ENCODE peak calls at places on chromosomes 1 and 21, in five cellular contexts. V is hepatocyte, A is body of pancreas, L is A549, N is neural progenitor cell. F is an unnamed sample. For H3K4me1, the result is how much of the 10 kb centered on the place peaks cover.

GRCh38 chr1:245444181-245444580 is 289.4 kb downstream of the KIF26B start:
- DNase-seq in V (no peak), A (no peak), L (no peak), N (no peak), F (no peak)

GRCh38 chr1:225426395-225427248 is 1.2 kb downstream of the LBR start:
- DNase-seq in V (peak), A (peak), L (peak), N (peak), F (no peak)

GRCh38 chr1:207823880-207824566 is 72.2 kb downstream of the CD46 start:
- DNase-seq in V (peak), A (peak), L (peak), N (peak), F (peak)

GRCh38 chr1:209869242-209870149 is 41.7 kb downstream of the UTP25 start:
- DNase-seq in V (no peak), A (peak), L (no peak), N (no peak), F (no peak)

GRCh38 chr1:85274969-85275453 is 1.4 kb downstream of the BCL10 start:
- DNase-seq in V (peak), A (no peak), L (peak), N (no peak), F (no peak)

GRCh38 chr1:212529211-212529731 is 79.3 kb upstream of the ATF3 start:
- DNase-seq in V (no peak), A (no peak), L (no peak), N (no peak), F (no peak)

GRCh38 chr21:27674037-27674436 is 707.1 kb upstream of the ADAMTS5 start:
- DNase-seq in V (no peak), A (no peak), L (no peak), N (no peak), F (no peak)

GRCh38 chr1:245261786-245262185 is 107.0 kb downstream of the KIF26B start:
- DNase-seq in V (no peak), A (no peak), L (no peak), N (no peak), F (no peak)

GRCh38 chr1:58659516-58659915 is 40.3 kb downstream of the MYSM1 start:
- DNase-seq in V (no peak), A (no peak), L (no peak), N (no peak), F (no peak)

GRCh38 chr1:214980931-214981330 is 101.6 kb upstream of the KCNK2 start:
- DNase-seq in V (no peak), A (no peak), L (no peak), N (no peak), F (no peak)

GRCh38 chr1:84772428-84772943 is 82.2 kb upstream of the SSX2IP start:
- DNase-seq in V (peak), A (peak), L (peak), N (peak), F (peak)

GRCh38 chr1:84698718-84699117 is 8.5 kb upstream of the SSX2IP start:
- DNase-seq in V (peak), A (no peak), L (peak), N (no peak), F (no peak)

GRCh38 chr1:62437273-62437945 is 560 bp downstream of the USP1 start:
- DNase-seq in V (peak), A (peak), L (no peak), N (peak), F (no peak)

GRCh38 chr1:112833806-112834205 is 118.7 kb upstream of the PPM1J start:
- DNase-seq in V (no peak), A (no peak), L (no peak), N (no peak), F (no peak)

GRCh38 chr1:228987736-228988506 is 252.6 kb downstream of the RHOU start:
- DNase-seq in V (no peak), A (no peak), L (no peak), N (no peak), F (no peak)

GRCh38 chr1:23561813-23562100 is 2.5 kb upstream of the ID3 start:
- DNase-seq in V (no peak), A (no peak), L (no peak), N (peak), F (no peak)

GRCh38 chr21:44931501-44932365 is 8.1 kb upstream of the SLX9 start:
- DNase-seq in V (no peak), A (no peak), L (no peak), N (no peak), F (no peak)

GRCh38 chr1:212587304-212588136 is 21.0 kb upstream of the ATF3 start:
- DNase-seq in V (no peak), A (no peak), L (no peak), N (no peak), F (no peak)

GRCh38 chr1:203306089-203306969 is 1.0 kb downstream of the BTG2 start:
- DNase-seq in V (peak), A (peak), L (peak), N (peak), F (peak)

DNA sequence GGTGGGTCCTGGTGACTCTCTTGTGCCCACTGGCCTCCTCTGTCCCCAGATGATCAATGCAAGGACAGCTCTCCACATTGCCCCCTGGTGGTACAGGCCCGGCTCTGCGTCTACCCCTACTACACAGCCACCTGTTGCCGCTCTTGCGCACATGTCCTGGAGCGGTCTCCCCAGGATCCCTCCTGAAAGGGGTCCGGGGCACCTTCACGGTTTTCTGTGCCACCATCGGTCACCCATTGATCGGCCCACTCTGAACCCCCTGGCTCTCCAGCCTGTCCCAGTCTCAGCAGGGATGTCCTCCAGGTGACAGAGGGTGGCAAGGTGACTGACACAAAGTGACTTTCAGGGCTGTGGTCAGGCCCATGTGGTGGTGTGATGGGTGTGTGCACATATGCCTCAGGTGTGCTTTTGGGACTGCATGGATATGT is 10.8 kb downstream of the ADAMTSL4 start:
- DNase-seq in V (peak), A (peak), L (peak), N (peak), F (peak)
- H3K4me1 ChIP-seq in V (under half), A (half or more), L (under half), N (under half), F (half or more)

GRCh38 chr1:185804206-185804605 is 70.0 kb downstream of the HMCN1 start:
- DNase-seq in V (no peak), A (no peak), L (no peak), N (no peak), F (no peak)

GRCh38 chr1:185812934-185813333 is 78.7 kb downstream of the HMCN1 start:
- DNase-seq in V (no peak), A (no peak), L (no peak), N (no peak), F (no peak)

GRCh38 chr1:185811062-185811709 is 77.0 kb downstream of the HMCN1 start:
- DNase-seq in V (no peak), A (no peak), L (no peak), N (no peak), F (no peak)

GRCh38 chr1:185804608-185805007 is 70.4 kb downstream of the HMCN1 start:
- DNase-seq in V (no peak), A (no peak), L (no peak), N (no peak), F (no peak)

DNA sequence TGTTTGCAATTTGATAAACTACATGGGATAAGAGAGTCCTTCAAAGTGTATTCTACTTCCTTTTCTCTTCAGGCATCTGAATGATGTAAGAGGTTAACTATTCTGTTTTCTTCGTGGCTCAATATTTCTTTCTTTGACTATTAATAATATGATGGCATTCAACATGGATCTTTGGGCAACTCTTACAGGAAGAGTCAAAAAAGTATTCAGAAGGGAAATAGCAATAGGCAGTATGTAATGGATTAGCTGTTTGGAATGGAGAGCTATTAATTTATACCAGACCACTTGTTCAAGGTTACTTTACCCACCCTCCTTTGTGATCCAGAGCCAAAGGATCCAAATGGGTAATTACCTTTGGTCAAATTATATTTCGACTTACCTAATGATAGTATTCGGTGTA is 74.5 kb downstream of the HMCN1 start:
- DNase-seq in V (no peak), A (no peak), L (no peak), N (no peak), F (no peak)
- H3K4me3 ChIP-seq in V (no peak), A (no peak), L (no peak), N (no peak), F (no peak)

GRCh38 chr1:226646870-226647449 is 92.1 kb downstream of the ITPKB start:
- DNase-seq in V (no peak), A (no peak), L (no peak), N (no peak), F (no peak)
- H3K27ac ChIP-seq in V (no peak), A (no peak), L (no peak), N (no peak), F (no peak)

GRCh38 chr21:30395731-30396130 is at the start of gene KRTAP13-1:
- DNase-seq in V (no peak), A (no peak), L (no peak), N (no peak), F (no peak)
- H3K4me1 ChIP-seq in V (under half), A (under half), L (under half), N (under half), F (under half)

DNA sequence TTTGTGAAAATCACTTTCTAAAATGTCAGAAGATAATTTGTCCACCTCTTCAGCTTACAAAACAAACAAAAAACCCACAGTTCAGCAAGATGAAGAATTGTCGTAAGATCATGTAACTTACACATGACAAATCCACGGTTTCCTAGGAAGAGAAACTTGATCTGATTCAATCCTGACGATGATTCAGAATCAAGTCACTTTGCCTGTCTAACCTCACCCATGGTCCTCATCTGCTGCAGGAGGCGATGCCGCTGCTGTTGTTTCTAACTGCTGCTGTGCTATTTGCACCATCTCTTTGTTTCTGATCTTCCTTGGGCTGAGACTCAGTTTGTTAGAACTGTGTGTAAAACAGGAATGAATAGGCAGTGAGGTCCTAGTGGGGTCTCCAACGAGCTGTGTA is 10.1 kb downstream of the NTRK1 start:
- DNase-seq in V (no peak), A (no peak), L (peak), N (no peak), F (no peak)
- H3K4me3 ChIP-seq in V (no peak), A (no peak), L (no peak), N (no peak), F (no peak)

GRCh38 chr1:197955486-197956394 is 38.6 kb downstream of the LHX9 start:
- DNase-seq in V (no peak), A (no peak), L (no peak), N (no peak), F (no peak)
- H3K27ac ChIP-seq in V (no peak), A (peak), L (peak), N (no peak), F (no peak)

DNA sequence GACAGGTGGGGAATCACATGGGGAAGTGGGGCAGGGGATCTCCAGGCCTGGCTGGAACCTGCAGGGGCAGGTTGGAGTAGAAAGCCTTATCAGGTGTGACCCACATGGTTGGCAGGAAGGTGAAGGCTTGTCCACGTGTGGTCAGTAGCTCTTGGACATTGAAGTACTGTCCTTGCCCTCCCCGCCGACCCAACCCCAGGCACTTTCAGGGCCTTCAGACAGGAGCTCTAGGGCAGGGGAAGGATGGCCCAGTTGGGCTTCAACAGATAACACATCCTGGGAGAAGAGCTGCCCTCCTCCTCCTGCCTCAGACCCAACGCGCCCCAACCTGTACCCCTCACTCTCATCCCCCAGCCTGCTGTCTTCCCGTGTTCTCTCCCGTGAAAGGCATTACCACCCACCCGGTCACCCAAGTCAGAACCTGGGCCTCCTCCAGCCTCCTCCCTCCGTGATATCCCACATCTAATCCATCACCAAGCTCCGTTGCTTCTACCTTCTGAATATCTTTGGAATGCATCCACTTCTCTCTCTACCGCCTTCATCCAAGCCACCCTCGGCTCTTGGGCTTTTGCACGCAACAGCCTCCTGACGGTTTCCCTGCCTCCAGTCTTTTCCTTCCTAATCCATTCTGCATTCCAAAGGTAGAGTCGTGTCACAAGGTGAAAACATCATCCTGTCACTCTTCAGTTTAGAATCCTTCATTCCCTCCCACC is 15.9 kb downstream of the PTPRF start:
- DNase-seq in V (no peak), A (no peak), L (no peak), N (no peak), F (no peak)
- H3K4me1 ChIP-seq in V (half or more), A (half or more), L (half or more), N (half or more), F (half or more)

DNA sequence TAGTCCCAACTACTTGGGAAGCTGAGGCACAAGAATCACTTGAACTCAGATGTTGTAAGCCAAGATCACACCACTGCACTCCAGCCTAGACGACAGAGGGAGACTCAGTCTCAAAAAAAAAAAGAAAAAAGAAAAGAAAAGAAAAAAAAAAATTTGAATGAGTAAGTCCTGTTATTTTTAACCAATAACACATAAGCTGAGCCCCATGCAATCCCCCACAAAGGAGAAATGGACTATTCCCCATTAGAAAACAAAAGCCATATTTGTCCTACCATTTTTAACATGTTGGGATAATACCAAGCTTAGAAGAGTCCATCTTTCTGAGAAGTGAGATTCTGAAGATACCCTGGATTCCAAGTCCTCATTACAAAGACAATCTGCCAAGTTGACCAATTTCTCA is 32.4 kb downstream of the LTN1 start:
- DNase-seq in V (no peak), A (no peak), L (no peak), N (no peak), F (no peak)
- H3K4me3 ChIP-seq in V (no peak), A (no peak), L (no peak), N (no peak), F (no peak)